ENCODE peak calls at places on chromosomes 7 and 10, in five cellular contexts. L is endodermal cell; N is naive thymus-derived CD4-positive, alpha-beta T cell; P is neuronal stem cell; U is CD4-positive, alpha-beta memory T cell. T is an unnamed sample.

GRCh38 chr7:24469118-24469517 is 104.1 kb upstream of the PALS2 start:
- DNase-seq in N (no peak), P (no peak), L (no peak), U (no peak), T (no peak)

GRCh38 chr10:36880898-36881297 is 244.5 kb upstream of the ANKRD30A start:
- DNase-seq in L (no peak), U (no peak), N (no peak), P (no peak), T (peak; percentile 12)

GRCh38 chr10:111578076-111578475 is 501.2 kb downstream of the ADRA2A start:
- DNase-seq in U (no peak), L (no peak), N (no peak), P (no peak), T (no peak)

GRCh38 chr7:90396420-90396819 is 6.8 kb upstream of the CLDN12 start:
- DNase-seq in U (no peak), L (no peak), P (no peak), N (no peak), T (no peak)

GRCh38 chr7:64308019-64308275 is 5.8 kb upstream of the ZNF736 start:
- DNase-seq in U (no peak), L (no peak), P (no peak), N (no peak), T (no peak)

GRCh38 chr7:111958889-111959288 is 247.3 kb downstream of the DOCK4 start:
- DNase-seq in N (no peak), U (no peak), L (no peak), P (no peak), T (no peak)

GRCh38 chr7:26343837-26344236 is 52.2 kb downstream of the SNX10 start:
- DNase-seq in P (no peak), U (no peak), N (no peak), L (no peak), T (no peak)

GRCh38 chr7:33774762-33775523 is 130.4 kb upstream of the BMPER start:
- DNase-seq in L (no peak), P (no peak), N (no peak), U (no peak), T (no peak)

GRCh38 chr10:123655763-123656162 is 10.4 kb upstream of the GPR26 start:
- DNase-seq in N (no peak), L (peak; percentile 91), U (no peak), P (no peak), T (peak; percentile 91)

GRCh38 chr10:373516-374309 is 238.5 kb downstream of the ZMYND11 start:
- DNase-seq in N (no peak), U (no peak), L (no peak), P (peak; percentile 12), T (no peak)

GRCh38 chr7:41817386-41817785 is 114.5 kb upstream of the INHBA start:
- DNase-seq in N (no peak), U (no peak), L (no peak), P (no peak), T (no peak)

GRCh38 chr7:106418094-106418493 is 133.3 kb upstream of the NAMPT start:
- DNase-seq in L (no peak), P (no peak), N (no peak), U (no peak), T (no peak)

GRCh38 chr7:142459557-142459963 is 201.7 kb upstream of the PRSS58 start:
- DNase-seq in L (peak; percentile 68), N (no peak), P (peak; percentile 53), U (peak; percentile 30), T (peak; percentile 64)

GRCh38 chr10:11209810-11210141 is 192.1 kb downstream of the CELF2 start:
- DNase-seq in N (no peak), P (no peak), U (no peak), L (peak; percentile 29), T (no peak)

GRCh38 chr7:36301914-36302771 is 87.5 kb upstream of the ANLN start:
- DNase-seq in P (no peak), N (no peak), U (no peak), L (peak; percentile 72), T (peak; percentile 16)

GRCh38 chr7:116692599-116693308 is 20.8 kb downstream of the MET start:
- DNase-seq in U (no peak), N (no peak), P (no peak), L (no peak), T (no peak)

GRCh38 chr7:64946772-64947171 is 43.7 kb downstream of the ZNF273 start:
- DNase-seq in U (no peak), P (peak; percentile 6), N (no peak), L (peak; percentile 74), T (peak; percentile 66)

GRCh38 chr10:3925184-3925583 is 140.2 kb upstream of the KLF6 start:
- DNase-seq in P (no peak), L (no peak), N (no peak), U (no peak), T (no peak)

GRCh38 chr10:80182986-80183385 is 22.4 kb downstream of the ANXA11 start:
- DNase-seq in L (no peak), U (no peak), P (no peak), N (no peak), T (no peak)

GRCh38 chr10:8163824-8164223 is 109.3 kb downstream of the GATA3 start:
- DNase-seq in P (no peak), U (no peak), L (no peak), N (no peak), T (no peak)

GRCh38 chr7:106187613-106188350 is 75.7 kb upstream of the SYPL1 start:
- DNase-seq in N (no peak), P (no peak), U (no peak), L (no peak), T (no peak)

GRCh38 chr10:11819027-11819426 is 4.1 kb upstream of the PROSER2 start:
- DNase-seq in P (no peak), L (no peak), N (no peak), U (no peak), T (no peak)

GRCh38 chr10:93090619-93091018 is 16.9 kb downstream of the CYP26A1 start:
- DNase-seq in L (no peak), U (no peak), N (no peak), P (no peak), T (no peak)

GRCh38 chr7:157691521-157692155 is 354.8 kb downstream of the DNAJB6 start:
- DNase-seq in N (no peak), P (peak; percentile 77), U (no peak), L (peak; percentile 74), T (peak; percentile 80)

GRCh38 chr7:55973747-55974250 is 9.4 kb downstream of the NIPSNAP2 start:
- DNase-seq in U (no peak), N (no peak), P (no peak), L (no peak), T (no peak)

GRCh38 chr7:150909192-150909591 is 56.9 kb downstream of the AOC1 start:
- DNase-seq in U (peak; percentile 51), P (no peak), N (no peak), L (no peak), T (peak; percentile 4)

GRCh38 chr7:85160223-85160622 is 26.6 kb downstream of the SEMA3D start:
- DNase-seq in N (no peak), P (no peak), U (no peak), L (no peak), T (no peak)

GRCh38 chr7:5477723-5478531 is 54.3 kb upstream of the TNRC18 start:
- DNase-seq in U (no peak), P (no peak), L (peak; percentile 89), N (no peak), T (peak; percentile 97)

GRCh38 chr10:124417846-124418725 is 637 bp downstream of the OAT start:
- DNase-seq in U (peak; percentile 46), P (peak; percentile 56), N (peak; percentile 27), L (peak; percentile 86), T (peak; percentile 86)

GRCh38 chr10:10788761-10789160 is 228.9 kb upstream of the CELF2 start:
- DNase-seq in P (no peak), L (no peak), U (no peak), N (no peak), T (no peak)

GRCh38 chr7:3029138-3029537 is 14.5 kb downstream of the CARD11 start:
- DNase-seq in P (no peak), U (no peak), L (no peak), N (no peak), T (no peak)
- H3K36me3 ChIP-seq in P (no peaks in the 10 kb centered on the region), U (peaks cover 7% of the 10 kb centered on the region), L (no peaks in the 10 kb centered on the region), N (no peaks in the 10 kb centered on the region), T (no peaks in the 10 kb centered on the region)

GRCh38 chr10:18328941-18329340 is 188.7 kb downstream of the CACNB2 start:
- DNase-seq in N (no peak), U (no peak), P (no peak), L (no peak), T (no peak)

GRCh38 chr10:18332048-18332447 is 191.8 kb downstream of the CACNB2 start:
- DNase-seq in P (no peak), N (no peak), U (no peak), L (no peak), T (no peak)

GRCh38 chr10:18334116-18334867 is 194.1 kb downstream of the CACNB2 start:
- DNase-seq in N (no peak), L (no peak), U (no peak), P (no peak), T (no peak)

GRCh38 chr10:18332484-18332883 is 192.3 kb downstream of the CACNB2 start:
- DNase-seq in L (no peak), N (no peak), U (no peak), P (no peak), T (no peak)

GRCh38 chr10:18333616-18334015 is 193.4 kb downstream of the CACNB2 start:
- DNase-seq in N (no peak), P (no peak), U (no peak), L (no peak), T (no peak)
- H3K4me3 ChIP-seq in N (no peak overlapping the region), P (no peak overlapping the region), U (no peak overlapping the region), L (no peak overlapping the region), T (no peak overlapping the region)

DNA sequence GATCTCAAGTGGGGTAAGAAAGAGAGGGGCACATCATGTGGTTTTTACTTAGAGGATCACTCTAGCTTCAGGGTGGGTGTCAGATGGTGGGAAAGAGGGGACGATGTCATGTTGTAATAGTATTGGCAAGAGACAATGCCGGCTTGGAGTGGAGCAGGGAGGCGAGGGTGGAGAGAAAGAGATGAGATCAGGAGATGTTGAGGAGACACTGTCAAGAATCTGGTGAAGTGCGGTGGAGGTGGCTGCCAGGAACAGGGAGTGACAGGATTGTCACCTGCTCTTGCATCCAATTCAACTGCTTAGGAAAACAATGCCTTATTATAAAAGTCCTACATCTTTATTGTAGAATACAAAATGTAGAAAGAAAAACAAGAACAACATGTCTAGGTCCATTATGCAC is 63.0 kb upstream of the MKI67 start:
- DNase-seq in N (no peak), P (no peak), L (no peak), U (no peak), T (no peak)
- H3K27me3 ChIP-seq in N (no peaks in the 10 kb centered on the region), P (peaks cover 5% of the 10 kb centered on the region), L (no peaks in the 10 kb centered on the region), U (no peaks in the 10 kb centered on the region), T (no peaks in the 10 kb centered on the region)

GRCh38 chr7:3968234-3968633 is 667.2 kb downstream of the SDK1 start:
- DNase-seq in L (no peak), N (no peak), P (no peak), U (no peak), T (no peak)
- H3K36me3 ChIP-seq in L (peaks cover 4% of the 10 kb centered on the region), N (no peaks in the 10 kb centered on the region), P (no peaks in the 10 kb centered on the region), U (no peaks in the 10 kb centered on the region), T (no peaks in the 10 kb centered on the region)

T was measured in H7.